ENCODE peak calls at places on chromosomes 16 and 17, in seven cellular contexts. F is Right ventricle myocardium superior; X is stimulated activated CD4-positive, alpha-beta T cell treated with anti-CD3 and anti-CD28 coated beads, Interleukin-2, amount 100 ng/mL, for 24 hours; Z is dorsolateral prefrontal cortex; O is nucleus accumbens; N is posterior cingulate gyrus; K is NCI-H345. S is an unnamed sample.
A peak's percentile ranks its signal among the peaks of the same experiment; 100 is the strongest.

GRCh38 chr17:41654134-41654907 is 29.9 kb upstream of the KRT17 start:
- DNase-seq in F (peak; percentile 31), X (no peak), Z (no peak), O (no peak), N (no peak), K (no peak), S (no peak)

GRCh38 chr16:29192329-29193247 is 207.7 kb downstream of the LAT start:
- DNase-seq in F (peak; percentile 40), X (no peak), Z (no peak), O (no peak), N (no peak), K (no peak), S (no peak)

GRCh38 chr17:27544350-27545131 is 86.4 kb upstream of the LGALS9 start:
- DNase-seq in F (no peak), X (peak; percentile 62), Z (no peak), O (no peak), N (no peak), K (no peak), S (no peak)

GRCh38 chr16:87667946-87668345 is 65.6 kb downstream of the JPH3 start:
- DNase-seq in F (no peak), X (no peak), Z (no peak), O (no peak), N (no peak), K (no peak), S (no peak)

GRCh38 chr17:50686494-50687199 is 21.1 kb downstream of the ANKRD40 start:
- DNase-seq in F (peak; percentile 62), X (no peak), Z (no peak), O (no peak), N (no peak), K (no peak), S (no peak)

GRCh38 chr16:69105501-69106361 is at the start of gene HAS3:
- DNase-seq in F (no peak), X (peak; percentile 42), Z (peak; percentile 53), O (peak; percentile 16), N (no peak), K (peak; percentile 57), S (no peak)

GRCh38 chr17:82887255-82888164 is 47.7 kb upstream of the ZNF750 start:
- DNase-seq in F (no peak), X (no peak), Z (no peak), O (no peak), N (no peak), K (no peak), S (no peak)

GRCh38 chr16:24309222-24309905 is 53.2 kb downstream of the CACNG3 start:
- DNase-seq in F (no peak), X (peak; percentile 25), Z (no peak), O (no peak), N (no peak), K (peak; percentile 1), S (no peak)